ENCODE peak calls at places on chromosomes 6 and 20, in five cellular contexts. Y is prostate gland, A is mammary epithelial cell, G is Panc1, B is fibroblast of lung. F is an unnamed sample.

GRCh38 chr6:97947841-97948240 is 664.8 kb upstream of the MMS22L start:
- DNase-seq in B (peak; percentile 96), Y (peak; percentile 6), G (peak; percentile 35), A (peak; percentile 94), F (peak; percentile 65)

GRCh38 chr6:104284872-104285271 is 574.8 kb downstream of the HACE1 start:
- DNase-seq in Y (no peak), A (no peak), B (no peak), G (no peak), F (no peak)

GRCh38 chr20:22578221-22579118 is 5.9 kb downstream of the FOXA2 start:
- DNase-seq in A (no peak), B (no peak), G (no peak), Y (no peak), F (no peak)

GRCh38 chr6:119116712-119117281 is 38.3 kb upstream of the FAM184A start:
- DNase-seq in G (no peak), B (no peak), A (no peak), Y (no peak), F (no peak)

GRCh38 chr6:166202321-166202733 is 34.7 kb upstream of the TBXT start:
- DNase-seq in Y (no peak), G (no peak), A (no peak), B (no peak), F (no peak)

GRCh38 chr6:36911946-36912555 is 26.3 kb downstream of the C6orf89 start:
- DNase-seq in G (no peak), B (no peak), Y (no peak), A (no peak), F (no peak)

GRCh38 chr6:82608777-82609176 is 245.2 kb downstream of the TPBG start:
- DNase-seq in Y (no peak), G (no peak), B (no peak), A (no peak), F (no peak)

GRCh38 chr6:4085329-4085695 is 6.4 kb upstream of the FAM217A start:
- DNase-seq in Y (no peak), G (no peak), B (peak; percentile 56), A (peak; percentile 24), F (no peak)

GRCh38 chr20:40568200-40568599 is 120.8 kb downstream of the MAFB start:
- DNase-seq in G (no peak), Y (no peak), A (peak; percentile 47), B (peak; percentile 11), F (no peak)

GRCh38 chr20:36573798-36574277 is 441 bp downstream of the TGIF2 start:
- DNase-seq in Y (peak; percentile 14), A (peak; percentile 9), G (no peak), B (no peak), F (no peak)

GRCh38 chr20:46959081-46959692 is 64.5 kb downstream of the EYA2 start:
- DNase-seq in B (peak; percentile 98), Y (no peak), G (peak; percentile 96), A (peak; percentile 95), F (no peak)

GRCh38 chr6:35044145-35044745 is 96.9 kb downstream of the TCP11 start:
- DNase-seq in A (peak; percentile 37), B (peak; percentile 36), G (no peak), Y (peak; percentile 39), F (peak; percentile 60)

GRCh38 chr6:143959865-143960264 is 48.2 kb downstream of the PLAGL1 start:
- DNase-seq in G (no peak), B (no peak), Y (no peak), A (no peak), F (no peak)

DNA sequence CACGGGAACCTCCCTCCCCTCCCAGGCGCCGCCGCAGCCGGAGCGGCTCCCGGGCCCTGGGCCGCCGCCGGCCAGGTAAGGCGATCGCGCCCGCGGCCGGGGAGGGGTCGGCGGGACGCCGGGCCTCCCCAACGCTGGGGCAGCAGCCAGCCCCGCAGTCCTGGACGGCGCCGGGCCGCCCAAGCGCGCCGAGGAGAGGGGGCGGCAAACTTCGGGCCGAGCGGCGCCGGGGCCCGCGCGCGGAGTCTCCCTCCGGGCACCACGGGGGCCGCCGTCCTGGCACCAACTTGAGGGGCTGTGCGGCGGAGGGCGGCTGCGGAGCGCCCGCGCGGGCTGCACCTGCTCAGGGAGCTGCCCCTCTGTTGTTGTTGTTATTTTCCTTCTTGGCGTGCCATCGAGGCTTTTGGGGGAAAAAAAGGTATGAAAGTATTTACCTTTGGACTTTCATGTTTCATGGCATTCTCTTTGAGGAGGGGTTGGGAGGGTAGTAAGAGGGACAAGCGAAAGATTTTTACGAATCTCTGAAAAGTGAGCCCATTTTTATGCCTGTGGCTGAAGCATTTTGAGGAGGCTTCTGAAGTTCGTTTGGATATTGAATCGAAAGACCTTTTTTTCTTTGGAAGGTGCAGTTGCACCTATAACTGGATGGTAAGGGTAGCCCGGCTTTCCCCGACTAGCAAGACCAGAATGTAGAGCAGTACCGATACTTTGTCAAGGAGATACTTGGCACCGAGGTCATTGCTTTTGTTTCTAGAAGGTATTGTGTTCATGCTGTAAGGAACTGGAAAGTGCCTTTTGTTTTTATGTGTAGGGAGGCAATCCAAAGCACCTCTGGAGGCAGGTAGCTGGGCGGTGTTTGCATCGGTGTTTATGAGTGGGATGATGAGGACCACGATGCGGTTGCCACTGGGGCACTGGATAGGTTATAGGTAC is at the start of gene RNF182:
- DNase-seq in Y (no peak), B (no peak), A (no peak), G (no peak), F (no peak)
- H3K4me3 ChIP-seq in Y (peak within 1 kb of the TSS; percentile 36), B (peak within 1 kb of the TSS; percentile 60), A (peak within 1 kb of the TSS; percentile 44), G (peak within 1 kb of the TSS; percentile 83), F (peak within 1 kb of the TSS; percentile 57)

DNA sequence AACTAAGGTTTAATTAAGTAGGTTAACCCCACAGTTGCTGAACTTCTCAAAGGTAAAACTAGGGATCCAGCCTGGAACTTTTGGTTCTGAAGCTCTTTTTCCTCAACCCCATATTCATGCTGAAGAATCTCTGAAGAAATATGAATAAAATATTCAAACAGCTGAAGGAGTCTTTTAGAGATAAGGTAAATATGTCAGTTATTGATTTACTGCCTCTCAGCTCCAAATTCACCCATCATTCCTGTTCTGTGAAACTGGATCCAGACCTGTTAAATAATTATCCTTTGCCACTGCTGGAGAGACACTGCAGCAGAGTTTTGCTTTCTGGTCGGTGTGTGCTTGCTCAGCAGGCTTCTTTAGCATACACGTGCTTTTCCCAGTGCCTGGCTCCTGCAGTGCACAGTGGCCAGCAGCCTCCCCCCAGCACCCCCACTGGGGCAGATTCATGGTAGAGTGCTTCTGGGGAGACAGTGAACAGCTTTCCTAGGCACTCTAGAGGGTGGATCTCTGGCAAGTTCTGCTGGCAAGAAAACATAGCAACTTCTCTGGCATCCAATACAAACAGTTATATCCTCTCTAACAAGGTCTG is 62.0 kb upstream of the BCLAF1 start:
- DNase-seq in G (no peak), B (no peak), A (no peak), Y (no peak), F (no peak)
- H3K36me3 ChIP-seq in G (no peaks in the 10 kb centered on the region), B (no peaks in the 10 kb centered on the region), A (no peaks in the 10 kb centered on the region), Y (no peaks in the 10 kb centered on the region), F (no peaks in the 10 kb centered on the region)

DNA sequence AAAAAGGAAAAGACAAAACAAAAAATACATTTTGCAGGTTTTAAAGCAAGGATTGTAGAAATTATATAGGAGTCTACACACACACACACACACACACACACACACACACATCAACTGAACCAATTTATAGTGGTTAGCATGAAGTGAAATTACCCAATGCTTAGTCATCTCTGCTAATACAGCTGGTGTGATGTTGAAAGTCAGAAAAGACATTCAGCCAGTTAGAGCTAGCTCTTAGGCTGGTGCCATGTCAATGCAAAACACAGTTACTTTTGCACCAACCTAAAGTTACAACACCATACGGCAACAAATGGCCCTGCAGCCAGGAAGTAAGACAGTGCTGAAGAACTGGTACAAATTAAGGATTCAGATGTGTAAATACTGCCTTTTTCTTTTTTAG is 15.2 kb downstream of the FAM210B start:
- DNase-seq in G (no peak), Y (no peak), A (peak; percentile 94), B (peak; percentile 91), F (no peak)
- H3K4me3 ChIP-seq in G (no peak overlapping the region), Y (no peak overlapping the region), A (no peak overlapping the region), B (no peak overlapping the region), F (no peak overlapping the region)

GRCh38 chr6:43627008-43627825 is 1.8 kb downstream of the GTPBP2 start:
- DNase-seq in G (peak; percentile 90), B (peak; percentile 94), Y (peak; percentile 28), A (peak; percentile 89), F (peak; percentile 80)

GRCh38 chr6:43622541-43622940 is 6.5 kb downstream of the GTPBP2 start:
- DNase-seq in G (no peak), Y (no peak), B (no peak), A (no peak), F (peak; percentile 7)

GRCh38 chr6:43623880-43624785 is 4.9 kb downstream of the GTPBP2 start:
- DNase-seq in A (no peak), G (no peak), Y (no peak), B (no peak), F (peak; percentile 12)

GRCh38 chr6:43625393-43625992 is 3.6 kb downstream of the GTPBP2 start:
- DNase-seq in A (no peak), G (no peak), Y (no peak), B (no peak), F (peak; percentile 7)

GRCh38 chr6:43624786-43625288 is 4.2 kb downstream of the GTPBP2 start:
- DNase-seq in Y (no peak), B (no peak), A (no peak), G (no peak), F (peak; percentile 10)
- H3K36me3 ChIP-seq in Y (peaks cover 12% of the 10 kb centered on the region), B (peaks cover 39% of the 10 kb centered on the region), A (peaks cover 37% of the 10 kb centered on the region), G (peaks cover 3% of the 10 kb centered on the region), F (no peaks in the 10 kb centered on the region)

GRCh38 chr6:158666637-158667359 is 16.9 kb downstream of the SYTL3 start:
- DNase-seq in Y (peak; percentile 77), G (no peak), A (no peak), B (peak; percentile 21), F (no peak)
- H3K4me3 ChIP-seq in Y (no peak overlapping the region), G (no peak overlapping the region), A (no peak overlapping the region), B (no peak overlapping the region), F (no peak overlapping the region)

DNA sequence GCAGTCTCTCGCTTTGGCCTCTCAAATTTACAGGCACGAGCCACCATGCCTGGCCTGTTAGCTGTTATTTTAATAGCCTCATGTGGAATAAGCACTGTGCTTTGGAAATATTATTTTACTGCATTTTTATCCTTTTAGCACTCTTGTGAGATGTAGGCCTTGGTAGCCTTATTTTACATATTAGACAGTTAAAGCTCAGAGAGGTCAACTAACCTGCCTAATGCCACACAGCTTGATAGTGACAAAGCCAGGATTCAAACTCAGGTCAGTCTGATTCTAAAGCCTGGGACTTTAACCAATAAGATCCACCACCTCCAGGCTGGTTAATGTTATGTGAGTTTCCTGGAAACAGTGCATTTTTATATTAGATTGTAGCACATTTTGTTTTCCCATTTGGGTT is 9.5 kb downstream of the TNFAIP3 start:
- DNase-seq in G (no peak), Y (no peak), B (no peak), A (peak; percentile 17), F (no peak)
- H3K36me3 ChIP-seq in G (peaks cover 21% of the 10 kb centered on the region), Y (peaks cover 5% of the 10 kb centered on the region), B (peaks cover 19% of the 10 kb centered on the region), A (peaks cover 42% of the 10 kb centered on the region), F (peaks cover 7% of the 10 kb centered on the region)

DNA sequence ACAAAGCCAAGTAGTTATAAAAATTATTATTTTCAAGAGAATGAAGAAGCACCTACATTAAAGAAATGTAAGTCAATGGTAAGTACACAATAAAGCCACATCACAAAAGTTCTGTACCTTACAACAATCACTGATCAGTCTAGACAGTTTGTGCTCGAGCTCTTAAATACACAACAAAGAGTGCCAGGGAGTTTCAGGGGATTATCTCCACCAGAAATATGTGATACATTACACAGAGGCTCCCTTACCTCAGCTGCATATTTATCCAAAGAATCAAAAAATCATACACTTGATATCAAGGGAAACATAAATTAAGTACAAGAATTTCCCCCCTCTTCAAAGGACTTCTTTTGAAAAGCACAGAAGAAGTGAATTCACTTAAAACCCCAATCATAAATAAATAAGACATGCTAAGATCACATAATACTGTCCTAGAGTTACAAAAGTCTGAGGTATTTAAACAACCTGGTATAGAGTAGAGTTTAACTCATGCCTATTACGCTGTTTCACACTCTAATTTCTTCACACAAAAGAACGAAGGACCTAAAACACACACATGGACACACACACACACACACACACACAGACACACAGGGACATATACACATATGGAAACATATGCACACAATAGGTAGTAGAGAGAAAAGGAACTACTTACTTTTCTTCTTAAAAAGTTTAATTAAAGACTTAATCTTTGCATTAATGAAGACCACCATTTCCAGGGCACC is 555 bp downstream of the NHSL1 start:
- DNase-seq in A (no peak), G (no peak), B (peak; percentile 41), Y (no peak), F (no peak)
- H3K4me3 ChIP-seq in A (peak overlapping the region; percentile 15), G (no peak overlapping the region), B (no peak overlapping the region), Y (no peak overlapping the region), F (no peak overlapping the region)

F was measured in testis.